ENCODE peak calls at places on chromosomes 1 and 21, in nine cellular contexts. A is small intestine, M is K562, Q is stomach, U is tibial nerve, I is aorta, C is AG10803, P is AG04450, F is testis. V is an unnamed sample.

GRCh38 chr1:4673494-4673893 is 19.1 kb downstream of the AJAP1 start:
- DNase-seq in C (no peak), M (no peak), A (no peak), I (no peak), F (no peak), Q (no peak), U (no peak), P (no peak), V (no peak)

GRCh38 chr1:47324682-47325081 is 8.9 kb upstream of the CMPK1 start:
- DNase-seq in A (peak; percentile 38), M (no peak), U (no peak), F (no peak), I (no peak), P (no peak), C (no peak), Q (no peak), V (no peak)

GRCh38 chr21:38751379-38752050 is 54.2 kb upstream of the ETS2 start:
- DNase-seq in F (peak; percentile 89), A (no peak), Q (no peak), P (no peak), C (no peak), M (no peak), I (peak; percentile 88), U (peak; percentile 78), V (peak; percentile 93)

GRCh38 chr1:220213381-220213983 is 58.8 kb downstream of the RAB3GAP2 start:
- DNase-seq in A (no peak), C (no peak), P (no peak), Q (no peak), M (no peak), F (no peak), I (no peak), U (no peak), V (peak; percentile 26)

GRCh38 chr1:10339815-10340214 is 59.0 kb upstream of the PGD start:
- DNase-seq in I (no peak), A (peak; percentile 36), C (peak; percentile 9), Q (peak; percentile 32), M (peak; percentile 90), P (no peak), U (no peak), F (peak; percentile 81), V (peak; percentile 64)

GRCh38 chr1:25906644-25907300 is 553 bp upstream of the STMN1 start:
- DNase-seq in U (no peak), C (no peak), A (peak; percentile 43), M (no peak), F (peak; percentile 52), P (no peak), I (peak; percentile 79), Q (peak; percentile 43), V (no peak)

GRCh38 chr1:11488966-11489625 is 10.1 kb downstream of the DISP3 start:
- DNase-seq in U (no peak), P (no peak), F (no peak), I (no peak), Q (no peak), M (no peak), A (no peak), C (no peak), V (no peak)

GRCh38 chr21:34889537-34890257 is 159.4 kb downstream of the RUNX1 start:
- DNase-seq in Q (peak; percentile 86), F (peak; percentile 73), C (peak; percentile 88), M (peak; percentile 90), U (peak; percentile 54), A (peak; percentile 74), I (peak; percentile 92), P (no peak), V (peak; percentile 83)

GRCh38 chr1:191993549-191993948 is 164.7 kb upstream of the RGS18 start:
- DNase-seq in P (peak; percentile 15), A (no peak), Q (no peak), I (no peak), M (no peak), U (no peak), F (no peak), C (no peak), V (peak; percentile 81)

GRCh38 chr1:151478923-151479322 is 19.6 kb upstream of the POGZ start:
- DNase-seq in C (peak; percentile 24), M (no peak), F (no peak), A (no peak), U (no peak), Q (no peak), I (no peak), P (no peak), V (peak; percentile 42)

GRCh38 chr21:27695246-27695645 is 728.4 kb upstream of the ADAMTS5 start:
- DNase-seq in Q (no peak), I (no peak), M (no peak), C (no peak), P (no peak), A (no peak), U (no peak), F (no peak), V (no peak)

GRCh38 chr1:20729155-20729931 is 3.2 kb downstream of the SH2D5 start:
- DNase-seq in F (peak; percentile 12), P (no peak), Q (no peak), C (no peak), I (peak; percentile 75), M (no peak), A (no peak), U (no peak), V (no peak)

GRCh38 chr1:208201241-208201640 is 42.9 kb downstream of the PLXNA2 start:
- DNase-seq in U (peak; percentile 27), C (peak; percentile 96), P (peak; percentile 51), F (no peak), M (peak; percentile 63), A (peak; percentile 99), Q (peak; percentile 71), I (no peak), V (peak; percentile 89)

GRCh38 chr1:166974647-166975345 is 544 bp downstream of the ILDR2 start:
- DNase-seq in Q (no peak), C (no peak), P (no peak), F (peak; percentile 73), I (no peak), U (no peak), A (peak; percentile 4), M (no peak), V (no peak)
- H3K4me3 ChIP-seq in Q (peak overlapping the region; percentile 72), C (peak overlapping the region; percentile 53), P (peak overlapping the region; percentile 56), F (peak overlapping the region; percentile 39), I (peak overlapping the region; percentile 98), U (peak overlapping the region; percentile 83), A (peak overlapping the region; percentile 81), M (peak overlapping the region; percentile 23), V (peak overlapping the region; percentile 46)

GRCh38 chr1:51729824-51730284 is 113.0 kb downstream of the OSBPL9 start:
- DNase-seq in P (no peak), U (no peak), I (peak; percentile 82), A (no peak), F (peak; percentile 37), M (peak; percentile 66), C (no peak), Q (no peak), V (peak; percentile 25)

GRCh38 chr1:51731998-51732397 is 115.1 kb downstream of the OSBPL9 start:
- DNase-seq in C (no peak), M (no peak), P (no peak), I (no peak), F (no peak), A (no peak), Q (no peak), U (no peak), V (no peak)

GRCh38 chr1:51726544-51727225 is 109.8 kb downstream of the OSBPL9 start:
- DNase-seq in C (no peak), U (no peak), A (no peak), P (no peak), Q (no peak), I (no peak), M (no peak), F (no peak), V (no peak)

GRCh38 chr1:51728611-51729155 is 111.8 kb downstream of the OSBPL9 start:
- DNase-seq in F (no peak), U (no peak), C (peak; percentile 8), I (no peak), P (no peak), M (no peak), A (no peak), Q (no peak), V (no peak)

DNA sequence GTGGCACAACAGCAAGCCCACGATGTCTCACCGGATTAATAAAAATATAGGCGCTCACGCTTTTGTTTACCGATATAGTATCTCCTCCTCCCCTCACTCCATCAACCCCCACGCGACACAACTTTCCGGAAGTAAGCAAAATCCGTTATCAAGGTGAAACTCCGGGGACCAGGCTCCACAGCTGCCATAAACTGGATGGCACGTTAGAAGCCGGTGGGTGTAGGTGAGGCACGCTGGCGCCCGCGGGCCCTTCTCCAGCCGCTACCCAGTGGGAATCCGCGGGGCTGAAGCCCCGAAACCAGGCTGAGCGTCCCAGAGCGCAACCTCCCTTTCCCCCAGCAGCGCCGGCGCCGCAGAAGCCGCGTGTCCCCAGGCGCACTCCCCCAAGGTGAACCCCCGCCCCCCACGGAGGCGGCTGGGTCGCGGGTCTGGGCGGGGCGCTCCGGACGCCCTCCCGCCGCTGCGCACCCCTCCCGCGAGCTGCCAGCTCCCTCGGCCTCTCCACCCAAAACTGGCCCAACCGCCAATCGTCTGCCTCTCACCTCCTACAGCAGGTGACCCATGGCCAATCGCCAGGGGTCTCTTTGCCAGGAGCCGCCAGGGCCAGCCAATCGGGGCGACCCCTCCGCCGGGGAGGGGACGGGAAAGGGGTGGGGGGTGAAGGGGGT is 112.4 kb downstream of the OSBPL9 start:
- DNase-seq in A (peak; percentile 88), M (peak; percentile 100), C (peak; percentile 62), Q (peak; percentile 96), U (peak; percentile 53), I (peak; percentile 92), P (peak; percentile 58), F (peak; percentile 85), V (peak; percentile 94)
- H3K4me3 ChIP-seq in A (peak overlapping the region; percentile 73), M (peak overlapping the region; percentile 73), C (peak overlapping the region; percentile 74), Q (peak overlapping the region; percentile 67), U (peak overlapping the region; percentile 63), I (peak overlapping the region; percentile 82), P (peak overlapping the region; percentile 75), F (peak overlapping the region; percentile 55), V (peak overlapping the region; percentile 79)

DNA sequence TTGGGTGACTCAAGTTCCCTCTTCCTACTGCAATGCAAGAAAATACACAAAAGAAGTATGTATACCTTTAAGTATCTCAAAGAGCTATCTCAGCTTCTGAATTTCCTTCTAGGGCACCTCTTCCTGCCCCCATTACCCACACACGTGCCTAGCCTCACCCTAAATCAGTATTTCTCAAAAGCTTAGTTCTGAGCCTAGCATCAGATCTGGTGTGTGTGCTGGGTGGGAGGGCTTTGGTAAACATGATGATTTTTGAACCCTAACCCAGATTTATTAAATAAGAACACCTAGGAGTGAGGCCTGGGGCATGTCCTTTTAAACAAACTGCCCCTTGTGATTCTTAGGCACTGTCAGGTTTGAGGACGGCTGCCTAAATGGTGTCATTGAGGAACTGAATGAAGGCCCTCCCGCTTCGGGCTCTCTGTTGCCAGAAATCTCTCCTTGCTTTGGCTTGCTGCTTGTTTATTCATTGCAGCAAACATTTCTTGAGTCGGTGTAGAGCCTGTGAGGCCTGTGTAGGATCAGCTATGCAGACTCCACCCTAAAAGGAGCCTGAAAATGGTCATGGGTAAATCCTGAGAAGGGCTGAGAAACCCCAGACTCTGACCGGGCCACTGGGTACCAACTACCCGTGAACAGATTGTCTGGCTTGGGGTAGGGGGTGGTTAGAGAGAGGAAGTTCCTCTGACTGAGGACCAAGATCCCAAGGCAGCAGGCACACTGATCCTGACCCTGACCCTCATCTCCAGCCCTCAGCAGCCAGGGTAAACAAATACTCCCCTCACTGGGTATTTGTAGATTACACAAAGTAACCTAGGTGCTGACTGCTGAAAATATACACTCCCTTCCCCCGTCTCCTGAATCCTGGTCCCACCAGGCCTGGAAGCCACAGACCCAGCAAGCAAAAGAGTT is 3.0 kb downstream of the IL6R start:
- DNase-seq in P (no peak), F (no peak), M (no peak), C (peak; percentile 34), I (peak; percentile 33), A (no peak), U (no peak), Q (no peak), V (no peak)
- H3K4me3 ChIP-seq in P (no peak overlapping the region), F (no peak overlapping the region), M (no peak overlapping the region), C (peak overlapping the region; percentile 36), I (no peak overlapping the region), A (peak overlapping the region; percentile 88), U (peak overlapping the region; percentile 88), Q (peak overlapping the region; percentile 79), V (no peak overlapping the region)

GRCh38 chr1:23823767-23824166 is 1.5 kb downstream of the HMGCL start:
- DNase-seq in Q (no peak), A (no peak), F (no peak), P (no peak), M (no peak), I (no peak), C (no peak), U (no peak), V (no peak)
- H3K4me3 ChIP-seq in Q (no peak overlapping the region), A (no peak overlapping the region), F (no peak overlapping the region), P (peak overlapping the region; percentile 95), M (peak overlapping the region; percentile 90), I (no peak overlapping the region), C (no peak overlapping the region), U (no peak overlapping the region), V (no peak overlapping the region)